ENCODE peak calls at places on chromosome 17, in five cellular contexts. One of them, this sample, is unnamed.

GRCh38 chr17:45143767-45144198 is 4.5 kb upstream of the HEXIM1 start:
- DNase-seq in K562: peak
- DNase-seq in HCT116: no peak
- DNase-seq in IMR-90: peak
- DNase-seq in prostate gland: peak
- DNase-seq in this sample: peak

GRCh38 chr17:31596382-31597323 is 205.2 kb downstream of the RAB11FIP4 start:
- DNase-seq in K562: no peak
- DNase-seq in HCT116: peak
- DNase-seq in IMR-90: peak
- DNase-seq in prostate gland: no peak
- DNase-seq in this sample: peak

GRCh38 chr17:43531955-43532354 is 14.2 kb downstream of the ETV4 start:
- DNase-seq in K562: no peak
- DNase-seq in HCT116: no peak
- DNase-seq in IMR-90: no peak
- DNase-seq in prostate gland: no peak
- DNase-seq in this sample: no peak

GRCh38 chr17:9465216-9465921 is 110.3 kb downstream of the STX8 start:
- DNase-seq in K562: no peak
- DNase-seq in HCT116: no peak
- DNase-seq in IMR-90: peak
- DNase-seq in prostate gland: no peak
- DNase-seq in this sample: peak

GRCh38 chr17:83012873-83013778 is 66.3 kb upstream of the METRNL start:
- DNase-seq in K562: no peak
- DNase-seq in HCT116: no peak
- DNase-seq in IMR-90: peak
- DNase-seq in prostate gland: no peak
- DNase-seq in this sample: peak

GRCh38 chr17:73630531-73630930 is 13.7 kb downstream of the SDK2 start:
- DNase-seq in K562: no peak
- DNase-seq in HCT116: no peak
- DNase-seq in IMR-90: no peak
- DNase-seq in prostate gland: no peak
- DNase-seq in this sample: no peak

GRCh38 chr17:21524211-21524591 is 148.0 kb downstream of the KCNJ12 start:
- DNase-seq in K562: peak
- DNase-seq in HCT116: no peak
- DNase-seq in IMR-90: peak
- DNase-seq in prostate gland: no peak
- DNase-seq in this sample: no peak

GRCh38 chr17:72118588-72119279 is 2.1 kb upstream of the SOX9 start:
- DNase-seq in K562: peak
- DNase-seq in HCT116: peak
- DNase-seq in IMR-90: peak
- DNase-seq in prostate gland: peak
- DNase-seq in this sample: peak

GRCh38 chr17:56832446-56832845 is 1.3 kb downstream of the C17orf67 start:
- DNase-seq in K562: no peak
- DNase-seq in HCT116: no peak
- DNase-seq in IMR-90: no peak
- DNase-seq in prostate gland: no peak
- DNase-seq in this sample: no peak

GRCh38 chr17:69732272-69732671 is 317.8 kb downstream of the MAP2K6 start:
- DNase-seq in K562: no peak
- DNase-seq in HCT116: no peak
- DNase-seq in IMR-90: peak
- DNase-seq in prostate gland: no peak
- DNase-seq in this sample: no peak

GRCh38 chr17:70661342-70662222 is 492.2 kb downstream of the KCNJ2 start:
- DNase-seq in K562: no peak
- DNase-seq in HCT116: no peak
- DNase-seq in IMR-90: peak
- DNase-seq in prostate gland: no peak
- DNase-seq in this sample: no peak

GRCh38 chr17:35748323-35748960 is 4.6 kb downstream of the GAS2L2 start:
- DNase-seq in K562: no peak
- DNase-seq in HCT116: no peak
- DNase-seq in IMR-90: no peak
- DNase-seq in prostate gland: no peak
- DNase-seq in this sample: no peak
- TF ChIP-seq POLR2A in K562: no peak
- TF ChIP-seq POLR2A in HCT116: no peak
- TF ChIP-seq POLR2A in IMR-90: no peak
- TF ChIP-seq POLR2A in prostate gland: no peak
- TF ChIP-seq POLR2A in this sample: no peak

GRCh38 chr17:67993153-67993997 is 2.9 kb downstream of the C17orf58 start:
- DNase-seq in K562: peak
- DNase-seq in HCT116: peak
- DNase-seq in IMR-90: peak
- DNase-seq in prostate gland: peak
- DNase-seq in this sample: peak
- TF ChIP-seq CTCF in K562: no peak
- TF ChIP-seq CTCF in HCT116: no peak
- TF ChIP-seq CTCF in IMR-90: no peak
- TF ChIP-seq CTCF in prostate gland: no peak
- TF ChIP-seq CTCF in this sample: no peak

GRCh38 chr17:81509048-81509686 is 3.4 kb downstream of the ACTG1 start:
- DNase-seq in K562: no peak
- DNase-seq in HCT116: no peak
- DNase-seq in IMR-90: no peak
- DNase-seq in prostate gland: no peak
- DNase-seq in this sample: no peak

GRCh38 chr17:81510524-81510797 is 2.1 kb downstream of the ACTG1 start:
- DNase-seq in K562: no peak
- DNase-seq in HCT116: no peak
- DNase-seq in IMR-90: no peak
- DNase-seq in prostate gland: no peak
- DNase-seq in this sample: no peak

GRCh38 chr17:81510798-81511549 is 1.6 kb downstream of the ACTG1 start:
- DNase-seq in K562: no peak
- DNase-seq in HCT116: no peak
- DNase-seq in IMR-90: no peak
- DNase-seq in prostate gland: no peak
- DNase-seq in this sample: no peak

GRCh38 chr17:81508639-81509047 is 4.0 kb downstream of the ACTG1 start:
- DNase-seq in K562: no peak
- DNase-seq in HCT116: peak
- DNase-seq in IMR-90: peak
- DNase-seq in prostate gland: no peak
- DNase-seq in this sample: no peak

DNA sequence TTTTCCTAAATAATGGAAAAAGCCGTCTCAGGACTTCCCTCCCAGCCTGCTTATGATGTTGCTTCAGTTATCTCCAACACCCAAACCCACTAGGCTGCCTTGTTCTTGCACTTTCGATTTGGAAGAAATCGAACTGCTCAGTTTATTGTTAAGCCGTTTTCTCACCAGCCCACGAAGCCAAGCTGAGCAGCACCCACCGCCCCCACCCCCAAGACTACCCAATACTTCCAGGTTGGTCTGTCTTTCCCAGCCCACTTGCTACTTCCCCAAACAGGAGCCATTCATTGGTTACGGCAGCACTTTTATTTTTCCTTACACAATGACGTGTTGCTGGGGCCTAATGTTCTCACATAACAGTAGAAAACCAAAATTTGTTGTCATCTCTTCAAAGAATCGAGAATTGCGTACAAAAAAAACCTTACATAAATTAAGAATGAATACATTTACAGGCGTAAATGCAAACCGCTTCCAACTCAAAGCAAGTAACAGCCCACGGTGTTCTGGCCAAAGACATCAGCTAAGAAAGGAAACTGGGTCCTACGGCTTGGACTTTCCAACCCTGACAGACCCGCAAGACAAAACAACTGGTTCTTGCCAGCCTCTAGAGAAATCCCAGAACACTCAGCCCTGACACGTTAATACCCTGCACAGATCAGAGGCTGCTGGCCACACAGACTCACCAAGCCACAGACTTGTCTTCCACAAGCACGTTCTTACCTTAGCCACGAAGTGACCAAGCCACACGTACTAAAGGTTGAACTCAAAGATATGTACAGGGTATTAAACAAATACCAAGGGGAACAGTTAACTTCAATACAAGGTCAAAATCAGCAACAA is 2.7 kb downstream of the ACTG1 start:
- DNase-seq in K562: no peak
- DNase-seq in HCT116: no peak
- DNase-seq in IMR-90: no peak
- DNase-seq in prostate gland: no peak
- DNase-seq in this sample: no peak
- TF ChIP-seq POLR2A in K562: no peak
- TF ChIP-seq POLR2A in HCT116: no peak
- TF ChIP-seq POLR2A in IMR-90: peak
- TF ChIP-seq POLR2A in prostate gland: peak
- TF ChIP-seq POLR2A in this sample: no peak

DNA sequence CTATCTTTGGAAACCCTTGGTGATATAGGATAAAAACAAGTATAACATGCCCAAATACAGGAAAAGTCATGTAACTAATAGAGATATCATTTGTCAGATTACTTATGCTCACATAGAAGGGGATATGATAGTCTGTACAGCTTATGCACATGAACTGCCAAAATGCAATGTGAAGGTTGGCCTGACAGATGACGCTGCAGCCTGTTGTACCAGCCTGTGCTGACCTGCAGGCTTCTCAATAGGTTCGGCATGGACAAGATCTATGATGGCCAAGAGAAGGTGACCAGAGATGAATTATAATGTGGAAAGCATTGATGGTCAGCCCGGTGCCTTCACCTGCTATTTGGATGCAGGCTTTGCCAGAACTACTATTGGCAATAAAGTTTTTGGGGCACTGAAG is 12.7 kb downstream of the WFIKKN2 start:
- DNase-seq in K562: no peak
- DNase-seq in HCT116: no peak
- DNase-seq in IMR-90: no peak
- DNase-seq in prostate gland: no peak
- DNase-seq in this sample: no peak
- TF ChIP-seq CTCF in K562: no peak
- TF ChIP-seq CTCF in HCT116: no peak
- TF ChIP-seq CTCF in IMR-90: no peak
- TF ChIP-seq CTCF in prostate gland: no peak
- TF ChIP-seq CTCF in this sample: no peak

DNA sequence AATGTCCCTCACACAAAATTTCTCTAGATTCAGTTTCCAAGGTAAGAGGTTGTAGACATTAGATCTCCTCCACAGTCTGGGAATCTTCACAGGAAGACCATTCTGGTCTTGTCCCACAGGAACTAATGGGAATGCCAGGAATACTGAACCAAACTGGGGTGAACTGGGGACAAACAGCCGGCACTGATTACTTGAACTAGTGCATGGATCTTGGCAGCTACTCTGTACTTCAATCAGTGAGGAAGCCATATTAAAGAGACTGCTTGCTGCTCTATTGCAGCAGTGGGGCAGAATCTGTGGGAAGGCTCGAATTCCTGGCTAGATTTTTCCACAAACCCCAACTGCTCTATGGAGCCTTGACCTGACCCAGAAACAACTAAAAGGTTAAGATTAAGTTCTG is 268.9 kb upstream of the AXIN2 start:
- DNase-seq in K562: no peak
- DNase-seq in HCT116: no peak
- DNase-seq in IMR-90: no peak
- DNase-seq in prostate gland: no peak
- DNase-seq in this sample: no peak
- TF ChIP-seq POLR2A in K562: no peak
- TF ChIP-seq POLR2A in HCT116: no peak
- TF ChIP-seq POLR2A in IMR-90: no peak
- TF ChIP-seq POLR2A in prostate gland: no peak
- TF ChIP-seq POLR2A in this sample: no peak

GRCh38 chr17:68346448-68346847 is 55.2 kb downstream of the ARSG start:
- DNase-seq in K562: no peak
- DNase-seq in HCT116: no peak
- DNase-seq in IMR-90: no peak
- DNase-seq in prostate gland: no peak
- DNase-seq in this sample: no peak

GRCh38 chr17:68347380-68347779 is 56.1 kb downstream of the ARSG start:
- DNase-seq in K562: no peak
- DNase-seq in HCT116: no peak
- DNase-seq in IMR-90: no peak
- DNase-seq in prostate gland: no peak
- DNase-seq in this sample: no peak

GRCh38 chr17:68344701-68345136 is 53.4 kb downstream of the ARSG start:
- DNase-seq in K562: no peak
- DNase-seq in HCT116: no peak
- DNase-seq in IMR-90: no peak
- DNase-seq in prostate gland: no peak
- DNase-seq in this sample: no peak

GRCh38 chr17:68341482-68341881 is 50.2 kb downstream of the ARSG start:
- DNase-seq in K562: no peak
- DNase-seq in HCT116: no peak
- DNase-seq in IMR-90: no peak
- DNase-seq in prostate gland: no peak
- DNase-seq in this sample: no peak

GRCh38 chr17:68343976-68344375 is 52.7 kb downstream of the ARSG start:
- DNase-seq in K562: no peak
- DNase-seq in HCT116: no peak
- DNase-seq in IMR-90: no peak
- DNase-seq in prostate gland: no peak
- DNase-seq in this sample: no peak
- TF ChIP-seq CTCF in K562: no peak
- TF ChIP-seq CTCF in HCT116: no peak
- TF ChIP-seq CTCF in IMR-90: no peak
- TF ChIP-seq CTCF in prostate gland: no peak
- TF ChIP-seq CTCF in this sample: no peak

GRCh38 chr17:4417129-4417667 is 16.5 kb upstream of the SPNS3 start:
- DNase-seq in K562: no peak
- DNase-seq in HCT116: no peak
- DNase-seq in IMR-90: no peak
- DNase-seq in prostate gland: no peak
- DNase-seq in this sample: no peak
- TF ChIP-seq POLR2A in K562: no peak
- TF ChIP-seq POLR2A in HCT116: no peak
- TF ChIP-seq POLR2A in IMR-90: no peak
- TF ChIP-seq POLR2A in prostate gland: no peak
- TF ChIP-seq POLR2A in this sample: no peak

DNA sequence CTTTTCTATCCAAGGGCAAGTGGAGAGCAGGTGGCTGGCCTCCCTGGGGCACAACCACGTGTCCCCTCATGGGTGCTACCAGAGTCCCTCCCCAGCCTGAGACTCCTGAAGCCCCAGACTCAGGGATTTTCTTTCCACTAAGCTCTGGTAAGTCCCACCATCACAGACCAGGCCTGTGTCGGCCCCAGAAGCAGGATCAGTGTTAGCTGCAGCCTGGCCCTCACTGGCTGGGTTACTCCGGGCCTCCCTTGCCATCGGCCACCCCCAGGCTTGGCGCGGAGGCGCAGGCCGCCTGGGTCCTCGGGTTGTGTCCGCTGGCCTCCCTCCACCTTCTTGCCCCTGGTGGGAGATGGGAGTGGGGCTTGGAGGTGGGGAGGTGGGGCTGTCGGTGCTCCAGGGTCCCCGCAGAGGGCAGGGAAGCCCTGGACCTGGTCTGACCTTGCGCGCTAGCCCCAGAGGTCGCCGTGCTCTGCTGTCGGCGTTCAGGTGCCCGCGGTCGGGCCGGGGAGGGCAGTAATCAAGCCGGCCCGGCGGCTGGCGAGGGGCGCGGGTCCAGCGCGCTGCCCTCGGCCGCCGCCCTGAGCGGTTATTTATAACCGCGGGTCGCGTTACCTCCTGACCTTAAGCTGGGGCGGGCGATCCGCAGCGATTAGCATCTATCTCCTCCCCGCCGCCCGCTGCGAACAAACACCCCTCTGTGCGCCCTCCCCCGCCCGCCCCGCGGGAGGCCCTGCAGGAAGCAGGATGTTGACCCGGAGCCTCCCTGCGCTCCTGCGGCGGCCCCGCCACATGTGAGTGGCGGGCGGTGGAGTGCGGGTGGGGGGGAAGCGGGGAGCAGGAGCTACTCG is 78.1 kb upstream of the TOB1 start:
- DNase-seq in K562: peak
- DNase-seq in HCT116: no peak
- DNase-seq in IMR-90: peak
- DNase-seq in prostate gland: peak
- DNase-seq in this sample: peak
- TF ChIP-seq CTCF in K562: no peak
- TF ChIP-seq CTCF in HCT116: no peak
- TF ChIP-seq CTCF in IMR-90: no peak
- TF ChIP-seq CTCF in prostate gland: no peak
- TF ChIP-seq CTCF in this sample: no peak

This sample was measured in lower leg skin.